ENCODE peak calls at places on chromosomes 1 and 21, in eight cellular contexts. T is brain microvascular endothelial cell; G is PC-3; J is GM23338; O is endodermal cell; E is CD4-positive, CD25-positive, alpha-beta regulatory T cell; W is psoas muscle; Q is fibroblast of lung. Y is an unnamed sample. For H3K36me3, the result is how much of the 10 kb centered on the place peaks cover.

GRCh38 chr1:24276791-24277190 is 42.4 kb upstream of the GRHL3 start:
- DNase-seq in W (no peak), E (no peak), T (no peak), Q (no peak), J (no peak), G (peak), O (no peak), Y (no peak)

GRCh38 chr1:247417786-247418185 is 1.8 kb downstream of the NLRP3 start:
- DNase-seq in Q (no peak), E (no peak), J (no peak), O (no peak), W (no peak), T (no peak), G (no peak), Y (no peak)

GRCh38 chr1:95171270-95172245 is 54.4 kb downstream of the TLCD4 start:
- DNase-seq in G (no peak), Q (no peak), W (no peak), J (no peak), E (no peak), O (no peak), T (no peak), Y (no peak)

GRCh38 chr21:42568377-42568776 is 54.7 kb downstream of the SLC37A1 start:
- DNase-seq in G (no peak), J (no peak), W (no peak), Q (no peak), T (no peak), E (no peak), O (peak), Y (no peak)

GRCh38 chr1:71785470-71785869 is 496.9 kb downstream of the NEGR1 start:
- DNase-seq in J (no peak), G (no peak), W (no peak), T (no peak), O (no peak), E (no peak), Q (peak), Y (no peak)

GRCh38 chr1:24438423-24438901 is 22.9 kb downstream of the NIPAL3 start:
- DNase-seq in Q (peak), E (no peak), T (no peak), O (peak), J (peak), W (peak), G (no peak), Y (no peak)

GRCh38 chr1:34885405-34886247 is 26.1 kb upstream of the SMIM12 start:
- DNase-seq in T (peak), W (peak), O (peak), J (peak), G (no peak), Q (peak), E (peak), Y (peak)

GRCh38 chr1:8510041-8510823 is 192.3 kb downstream of the SLC45A1 start:
- DNase-seq in W (no peak), T (peak), G (no peak), O (no peak), Q (peak), J (no peak), E (peak), Y (no peak)

GRCh38 chr1:155277896-155278688 is 829 bp downstream of the HCN3 start:
- DNase-seq in O (peak), J (peak), T (no peak), G (peak), Q (peak), W (peak), E (peak), Y (peak)

GRCh38 chr21:36237441-36237840 is 80.8 kb downstream of the DOP1B start:
- DNase-seq in W (no peak), J (no peak), T (no peak), E (no peak), Q (no peak), G (no peak), O (no peak), Y (no peak)

GRCh38 chr1:93296555-93297154 is 49.1 kb upstream of the DR1 start:
- DNase-seq in T (no peak), W (no peak), J (peak), Q (no peak), O (peak), G (no peak), E (no peak), Y (no peak)

GRCh38 chr1:53763461-53763860 is 24.5 kb upstream of the GLIS1 start:
- DNase-seq in J (peak), G (no peak), Q (no peak), T (no peak), O (peak), W (no peak), E (no peak), Y (no peak)

GRCh38 chr1:21567241-21568005 is 58.2 kb downstream of the ALPL start:
- DNase-seq in Q (peak), E (no peak), G (peak), O (no peak), T (peak), J (no peak), W (no peak), Y (no peak)

GRCh38 chr21:44911384-44912157 is 9.1 kb downstream of the ITGB2 start:
- DNase-seq in J (no peak), G (peak), Q (no peak), T (no peak), E (peak), W (peak), O (peak), Y (peak)

GRCh38 chr1:97243973-97244560 is 522.5 kb downstream of the PTBP2 start:
- DNase-seq in J (peak), W (no peak), E (no peak), G (peak), O (no peak), T (no peak), Q (peak), Y (no peak)

GRCh38 chr1:243462929-243463697 is 207.3 kb downstream of the SDCCAG8 start:
- DNase-seq in W (no peak), G (no peak), Q (no peak), O (no peak), T (no peak), E (no peak), J (no peak), Y (no peak)

GRCh38 chr1:151976868-151977267 is 16.8 kb downstream of the S100A10 start:
- DNase-seq in O (no peak), W (no peak), Q (peak), J (no peak), E (no peak), T (peak), G (peak), Y (no peak)

GRCh38 chr1:29901618-29902017 is 665.3 kb downstream of the PTPRU start:
- DNase-seq in E (no peak), T (no peak), Q (no peak), J (peak), G (no peak), W (no peak), O (peak), Y (no peak)

GRCh38 chr1:199843856-199844255 is 183.7 kb upstream of the NR5A2 start:
- DNase-seq in Q (no peak), G (no peak), J (no peak), T (peak), E (no peak), O (no peak), W (no peak), Y (no peak)

GRCh38 chr1:91555821-91556531 is 55.3 kb downstream of the CDC7 start:
- DNase-seq in W (no peak), E (peak), Q (peak), J (no peak), G (peak), T (peak), O (no peak), Y (peak)

GRCh38 chr1:11998636-11999035 is 18.4 kb downstream of the MFN2 start:
- DNase-seq in J (no peak), O (no peak), T (no peak), G (no peak), Q (no peak), E (no peak), W (no peak), Y (no peak)

GRCh38 chr21:42120056-42120903 is 49.2 kb downstream of the UMODL1 start:
- DNase-seq in Q (no peak), O (peak), E (no peak), J (no peak), W (no peak), T (no peak), G (peak), Y (no peak)

GRCh38 chr1:227920426-227920825 is 27.3 kb downstream of the WNT9A start:
- DNase-seq in J (no peak), O (no peak), T (no peak), E (no peak), W (no peak), G (no peak), Q (no peak), Y (no peak)

GRCh38 chr1:215083408-215083961 is 948 bp downstream of the KCNK2 start:
- DNase-seq in Q (peak), E (no peak), J (peak), W (peak), T (no peak), G (no peak), O (peak), Y (no peak)

GRCh38 chr1:240999826-241000225 is 357.2 kb downstream of the RGS7 start:
- DNase-seq in E (no peak), Q (no peak), T (no peak), J (peak), W (no peak), G (no peak), O (no peak), Y (no peak)

GRCh38 chr1:905071-905749 is 18.5 kb upstream of the SAMD11 start:
- DNase-seq in Q (peak), G (no peak), O (peak), W (peak), E (no peak), T (no peak), J (peak), Y (no peak)

GRCh38 chr1:218659911-218660677 is 315.0 kb downstream of the TGFB2 start:
- DNase-seq in W (no peak), Q (no peak), O (no peak), J (no peak), T (peak), G (no peak), E (no peak), Y (no peak)

GRCh38 chr1:113320272-113320671 is 70.0 kb upstream of the MAGI3 start:
- DNase-seq in T (no peak), E (no peak), J (no peak), Q (no peak), O (no peak), G (peak), W (no peak), Y (no peak)

GRCh38 chr1:160945079-160945478 is 9.5 kb downstream of the ITLN2 start:
- DNase-seq in Q (no peak), O (no peak), T (no peak), G (no peak), J (no peak), W (no peak), E (no peak), Y (no peak)

GRCh38 chr1:184287001-184287400 is 99.8 kb upstream of the C1orf21 start:
- DNase-seq in G (no peak), O (no peak), J (peak), W (no peak), E (no peak), Q (no peak), T (no peak), Y (no peak)

GRCh38 chr1:156232222-156232621 is 9.8 kb upstream of the BGLAP start:
- DNase-seq in G (no peak), W (no peak), Q (no peak), J (no peak), E (no peak), O (no peak), T (no peak), Y (no peak)

GRCh38 chr1:197399691-197400521 is 131.9 kb downstream of the CRB1 start:
- DNase-seq in G (peak), J (peak), E (no peak), T (peak), W (no peak), Q (peak), O (peak), Y (no peak)

DNA sequence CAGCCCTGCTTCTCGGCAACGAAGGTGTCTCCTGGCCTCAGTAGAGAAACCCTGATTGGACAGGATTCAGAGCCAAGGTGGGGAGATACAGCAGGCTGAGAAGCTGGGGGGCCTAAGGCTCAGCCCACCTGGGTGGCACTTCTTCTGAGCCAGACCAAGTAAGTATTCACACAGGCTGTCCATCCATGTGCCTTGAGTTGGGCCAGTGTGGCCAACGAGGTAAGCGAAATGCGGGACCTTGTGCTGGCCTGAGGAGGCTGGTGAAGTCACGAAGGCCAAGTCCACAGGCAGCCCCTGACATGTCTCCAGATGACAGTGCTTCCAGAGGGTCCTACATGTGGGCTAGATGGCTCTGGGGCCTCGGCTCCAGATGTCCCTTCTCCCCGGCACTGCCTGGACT is 91.4 kb downstream of the ITPKB start:
- DNase-seq in J (no peak), E (no peak), O (no peak), Q (no peak), W (peak), T (no peak), G (no peak), Y (no peak)
- H3K36me3 ChIP-seq in J (under half), E (under half), O (under half), Q (under half), W (under half), T (under half), G (under half), Y (half or more)

DNA sequence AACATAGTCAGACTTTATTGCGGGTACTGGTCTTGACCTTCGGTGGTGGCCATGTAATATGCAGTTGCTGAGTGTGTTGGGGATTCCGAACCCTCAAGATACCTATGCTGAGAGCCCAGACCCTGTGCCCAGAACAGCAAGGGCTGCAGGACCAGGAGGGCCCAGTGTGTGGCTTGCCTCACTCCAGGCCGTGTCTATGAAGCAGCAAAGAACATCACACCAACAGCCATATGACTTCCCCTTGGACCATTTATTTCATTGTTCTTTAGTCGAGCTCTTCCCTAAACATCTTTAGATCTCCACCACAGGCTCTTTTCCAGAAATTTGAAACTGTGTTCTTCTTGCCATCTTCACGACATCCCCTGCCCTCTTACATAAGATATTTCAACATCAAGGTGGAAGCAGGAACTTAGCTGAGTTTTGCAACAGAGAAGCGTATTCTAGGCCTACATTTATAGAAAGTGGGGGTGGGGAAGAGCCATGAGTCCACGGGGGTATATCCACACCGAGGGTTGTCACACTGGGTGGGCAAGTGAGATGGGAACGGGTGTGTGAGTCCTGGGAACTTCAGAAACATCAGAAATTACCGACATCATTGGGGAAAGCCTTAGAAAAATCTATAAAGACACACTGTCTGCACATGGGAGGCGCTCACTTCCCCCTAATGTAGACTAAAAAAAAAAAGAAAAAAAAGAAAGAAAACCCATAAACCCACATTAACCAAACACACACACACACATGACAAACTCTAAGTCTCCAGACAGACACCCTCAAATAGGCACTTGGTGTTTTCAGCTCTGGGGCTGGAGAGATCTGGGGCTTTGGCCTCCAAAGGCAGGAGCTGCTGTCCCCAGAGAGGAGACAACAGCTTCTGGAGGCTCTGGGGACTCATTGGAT is 12.9 kb upstream of the SDHB start:
- DNase-seq in T (no peak), O (no peak), E (no peak), J (no peak), G (no peak), W (no peak), Q (no peak), Y (no peak)
- H3K27ac ChIP-seq in T (no peak), O (no peak), E (no peak), J (no peak), G (no peak), W (peak), Q (no peak), Y (no peak)

DNA sequence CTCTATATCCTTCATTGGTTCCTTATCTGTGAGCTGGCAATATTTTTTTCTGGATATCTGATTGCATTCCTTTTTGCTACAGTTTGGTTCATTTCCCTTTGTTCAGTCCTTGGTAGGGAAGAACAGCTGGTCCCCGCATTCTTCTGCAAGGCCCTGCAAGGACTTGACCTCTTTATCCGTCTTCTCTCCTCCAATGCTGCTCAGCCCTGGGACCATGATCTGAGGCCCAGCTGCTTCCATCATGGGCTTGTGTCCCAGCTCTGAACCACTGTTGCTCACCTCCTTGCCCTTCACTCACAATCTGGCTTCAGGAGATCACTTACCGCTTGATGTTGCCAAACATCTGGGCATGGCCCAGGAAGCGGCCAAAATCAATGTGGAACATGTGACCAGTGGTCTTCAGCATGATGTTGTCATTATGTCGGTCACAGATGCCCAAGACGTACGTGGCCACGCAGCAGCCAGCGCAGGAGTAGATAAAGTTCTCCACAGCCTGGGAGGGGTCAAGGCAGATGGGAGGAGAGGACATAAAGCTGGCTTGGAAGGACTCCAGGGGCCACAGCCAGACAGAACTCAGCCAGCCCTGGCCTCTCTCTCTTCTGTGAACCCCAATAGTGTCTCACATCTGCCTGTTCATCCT is 22.6 kb upstream of the PPP1R15B start:
- DNase-seq in W (no peak), E (no peak), T (no peak), Q (no peak), O (no peak), J (no peak), G (no peak), Y (no peak)
- H3K36me3 ChIP-seq in W (half or more), E (under half), T (under half), Q (under half), O (under half), J (under half), G (under half), Y (half or more)

GRCh38 chr1:67748630-67749029 is 63.6 kb downstream of the GADD45A start:
- DNase-seq in E (no peak), Q (peak), W (no peak), J (no peak), T (peak), G (peak), O (no peak), Y (no peak)
- H3K27ac ChIP-seq in E (no peak), Q (peak), W (peak), J (no peak), T (peak), G (peak), O (no peak), Y (no peak)

GRCh38 chr1:202770135-202770534 is 38.1 kb downstream of the KDM5B start:
- DNase-seq in Q (no peak), T (no peak), E (no peak), J (no peak), G (no peak), W (no peak), O (no peak), Y (no peak)
- H3K36me3 ChIP-seq in Q (under half), T (under half), E (half or more), J (half or more), G (under half), W (half or more), O (half or more), Y (under half)

GRCh38 chr1:234539666-234540403 is 60.9 kb upstream of the TARBP1 start:
- DNase-seq in G (no peak), T (no peak), J (no peak), Q (no peak), E (no peak), W (no peak), O (no peak), Y (no peak)
- H3K27ac ChIP-seq in G (no peak), T (no peak), J (no peak), Q (no peak), E (no peak), W (peak), O (no peak), Y (no peak)

DNA sequence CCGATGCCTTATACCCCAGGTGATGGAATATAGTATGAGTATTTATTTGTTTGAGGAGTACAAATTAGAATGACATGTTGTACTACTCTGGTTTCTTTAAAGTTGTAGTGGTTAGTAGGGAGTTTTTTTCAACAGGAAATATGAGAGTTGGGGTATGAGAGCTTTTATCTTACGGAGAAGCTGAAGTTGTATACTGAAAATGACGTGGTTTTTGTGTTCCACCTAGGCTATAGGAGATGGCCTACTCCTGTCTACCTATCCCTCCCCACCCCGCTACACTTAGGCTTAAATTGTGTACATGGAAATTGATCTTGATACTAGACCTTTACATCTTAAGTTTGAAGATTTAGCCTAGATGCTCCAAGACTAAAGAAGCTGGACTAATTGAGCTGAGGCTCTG is 6.8 kb upstream of the HAX1 start:
- DNase-seq in O (no peak), T (no peak), W (no peak), J (no peak), E (no peak), G (no peak), Q (no peak), Y (no peak)
- H3K36me3 ChIP-seq in O (half or more), T (half or more), W (half or more), J (half or more), E (half or more), G (half or more), Q (under half), Y (under half)

GRCh38 chr1:45922374-45922773 is 119.0 kb downstream of the MAST2 start:
- DNase-seq in Q (no peak), T (no peak), G (no peak), W (no peak), J (no peak), E (no peak), O (no peak), Y (no peak)
- H3K27ac ChIP-seq in Q (no peak), T (no peak), G (no peak), W (peak), J (no peak), E (no peak), O (no peak), Y (no peak)

GRCh38 chr1:64917907-64918306 is 48.4 kb downstream of the JAK1 start:
- DNase-seq in T (no peak), Q (no peak), O (no peak), G (no peak), E (no peak), W (no peak), J (no peak), Y (no peak)
- H3K36me3 ChIP-seq in T (under half), Q (under half), O (under half), G (under half), E (under half), W (under half), J (under half), Y (under half)

Y was measured in effector memory CD4-positive, alpha-beta T cell.